ENCODE peak calls at places on chromosomes 2 and 18, in six cellular contexts. One of them, this sample, is unnamed.
A peak's percentile ranks its signal among the peaks of the same experiment; 100 is the strongest.

GRCh38 chr2:199973703-199974102 is 18.3 kb downstream of the MAIP1 start:
- DNase-seq in right lobe of liver: no peak
- DNase-seq in K562: no peak
- DNase-seq in endodermal cell: no peak
- DNase-seq in HepG2: peak; percentile 46
- DNase-seq in esophagus squamous epithelium: no peak
- DNase-seq in this sample: no peak

GRCh38 chr2:226362991-226363390 is 436.6 kb downstream of the IRS1 start:
- DNase-seq in right lobe of liver: no peak
- DNase-seq in K562: no peak
- DNase-seq in endodermal cell: no peak
- DNase-seq in HepG2: no peak
- DNase-seq in esophagus squamous epithelium: no peak
- DNase-seq in this sample: no peak

GRCh38 chr18:33606621-33607020 is 28.6 kb downstream of the ASXL3 start:
- DNase-seq in right lobe of liver: no peak
- DNase-seq in K562: no peak
- DNase-seq in endodermal cell: no peak
- DNase-seq in HepG2: no peak
- DNase-seq in esophagus squamous epithelium: no peak
- DNase-seq in this sample: no peak

GRCh38 chr18:24492445-24492844 is 32.0 kb downstream of the HRH4 start:
- DNase-seq in right lobe of liver: no peak
- DNase-seq in K562: no peak
- DNase-seq in endodermal cell: no peak
- DNase-seq in HepG2: no peak
- DNase-seq in esophagus squamous epithelium: no peak
- DNase-seq in this sample: no peak

GRCh38 chr2:241802421-241802749 is 6.6 kb upstream of the NEU4 start:
- DNase-seq in right lobe of liver: peak; percentile 44
- DNase-seq in K562: peak; percentile 39
- DNase-seq in endodermal cell: no peak
- DNase-seq in HepG2: no peak
- DNase-seq in esophagus squamous epithelium: no peak
- DNase-seq in this sample: no peak

GRCh38 chr2:25879133-25879730 is 945 bp upstream of the ASXL2 start:
- DNase-seq in right lobe of liver: no peak
- DNase-seq in K562: no peak
- DNase-seq in endodermal cell: no peak
- DNase-seq in HepG2: peak; percentile 96
- DNase-seq in esophagus squamous epithelium: no peak
- DNase-seq in this sample: no peak

GRCh38 chr18:51429644-51430043 is 232.2 kb upstream of the MEX3C start:
- DNase-seq in right lobe of liver: no peak
- DNase-seq in K562: no peak
- DNase-seq in endodermal cell: no peak
- DNase-seq in HepG2: no peak
- DNase-seq in esophagus squamous epithelium: no peak
- DNase-seq in this sample: no peak

GRCh38 chr2:19711470-19712372 is 190.1 kb downstream of the TTC32 start:
- DNase-seq in right lobe of liver: no peak
- DNase-seq in K562: no peak
- DNase-seq in endodermal cell: peak; percentile 82
- DNase-seq in HepG2: peak; percentile 46
- DNase-seq in esophagus squamous epithelium: no peak
- DNase-seq in this sample: peak; percentile 28

GRCh38 chr2:166404831-166405568 is 29.3 kb upstream of the SCN9A start:
- DNase-seq in right lobe of liver: no peak
- DNase-seq in K562: no peak
- DNase-seq in endodermal cell: no peak
- DNase-seq in HepG2: no peak
- DNase-seq in esophagus squamous epithelium: no peak
- DNase-seq in this sample: no peak

GRCh38 chr18:36281941-36282340 is 15.6 kb upstream of the FHOD3 start:
- DNase-seq in right lobe of liver: no peak
- DNase-seq in K562: no peak
- DNase-seq in endodermal cell: no peak
- DNase-seq in HepG2: no peak
- DNase-seq in esophagus squamous epithelium: no peak
- DNase-seq in this sample: no peak

GRCh38 chr2:201363857-201364560 is 6.9 kb upstream of the FLACC1 start:
- DNase-seq in right lobe of liver: no peak
- DNase-seq in K562: peak; percentile 17
- DNase-seq in endodermal cell: peak; percentile 64
- DNase-seq in HepG2: peak; percentile 64
- DNase-seq in esophagus squamous epithelium: no peak
- DNase-seq in this sample: no peak

GRCh38 chr2:138081225-138082073 is 117.2 kb downstream of the HNMT start:
- DNase-seq in right lobe of liver: no peak
- DNase-seq in K562: no peak
- DNase-seq in endodermal cell: no peak
- DNase-seq in HepG2: peak; percentile 91
- DNase-seq in esophagus squamous epithelium: no peak
- DNase-seq in this sample: no peak

GRCh38 chr2:15678346-15678745 is 86.7 kb downstream of the DDX1 start:
- DNase-seq in right lobe of liver: no peak
- DNase-seq in K562: no peak
- DNase-seq in endodermal cell: no peak
- DNase-seq in HepG2: no peak
- DNase-seq in esophagus squamous epithelium: no peak
- DNase-seq in this sample: no peak

GRCh38 chr2:220966636-220967035 is 605.5 kb downstream of the EPHA4 start:
- DNase-seq in right lobe of liver: no peak
- DNase-seq in K562: no peak
- DNase-seq in endodermal cell: no peak
- DNase-seq in HepG2: no peak
- DNase-seq in esophagus squamous epithelium: no peak
- DNase-seq in this sample: no peak

GRCh38 chr2:146489386-146489785 is 1355.4 kb upstream of the ACVR2A start:
- DNase-seq in right lobe of liver: no peak
- DNase-seq in K562: no peak
- DNase-seq in endodermal cell: no peak
- DNase-seq in HepG2: no peak
- DNase-seq in esophagus squamous epithelium: no peak
- DNase-seq in this sample: no peak

GRCh38 chr18:34028341-34028740 is 196.4 kb downstream of the NOL4 start:
- DNase-seq in right lobe of liver: peak; percentile 83
- DNase-seq in K562: no peak
- DNase-seq in endodermal cell: no peak
- DNase-seq in HepG2: no peak
- DNase-seq in esophagus squamous epithelium: no peak
- DNase-seq in this sample: no peak

DNA sequence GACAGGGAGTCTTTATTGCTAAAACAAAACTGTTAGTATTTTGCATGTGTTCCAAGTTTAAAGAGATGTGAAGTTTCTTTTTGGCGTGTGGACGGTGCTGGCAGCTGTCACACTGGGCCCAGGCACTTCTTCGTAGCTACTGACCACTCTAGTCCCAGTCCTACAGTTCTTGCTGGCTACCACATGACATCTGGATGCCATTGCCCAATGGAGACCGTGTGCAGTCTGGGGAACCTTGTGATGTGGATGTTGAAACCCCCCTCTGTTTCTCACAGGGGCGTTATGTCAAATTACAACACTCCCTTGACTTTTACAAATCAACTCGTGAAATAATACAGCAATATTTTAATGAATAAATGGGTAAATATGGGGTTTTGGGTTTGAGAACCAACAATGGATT is 1.1 kb downstream of the GPD2 start:
- DNase-seq in right lobe of liver: no peak
- DNase-seq in K562: no peak
- DNase-seq in endodermal cell: no peak
- DNase-seq in HepG2: no peak
- DNase-seq in esophagus squamous epithelium: no peak
- DNase-seq in this sample: no peak
- H3K4me3 ChIP-seq in right lobe of liver: no peak overlapping the region
- H3K4me3 ChIP-seq in K562: peak overlapping the region; percentile 49
- H3K4me3 ChIP-seq in endodermal cell: peak overlapping the region; percentile 84
- H3K4me3 ChIP-seq in HepG2: no peak overlapping the region
- H3K4me3 ChIP-seq in esophagus squamous epithelium: peak overlapping the region; percentile 80
- H3K4me3 ChIP-seq in this sample: peak overlapping the region; percentile 93

GRCh38 chr2:207491954-207492353 is 37.8 kb upstream of the CREB1 start:
- DNase-seq in right lobe of liver: no peak
- DNase-seq in K562: no peak
- DNase-seq in endodermal cell: no peak
- DNase-seq in HepG2: no peak
- DNase-seq in esophagus squamous epithelium: no peak
- DNase-seq in this sample: no peak
- H3K4me1 ChIP-seq in right lobe of liver: no peaks in the 10 kb centered on the region
- H3K4me1 ChIP-seq in K562: no peaks in the 10 kb centered on the region
- H3K4me1 ChIP-seq in endodermal cell: no peaks in the 10 kb centered on the region
- H3K4me1 ChIP-seq in HepG2: no peaks in the 10 kb centered on the region
- H3K4me1 ChIP-seq in esophagus squamous epithelium: no peaks in the 10 kb centered on the region
- H3K4me1 ChIP-seq in this sample: no peaks in the 10 kb centered on the region

DNA sequence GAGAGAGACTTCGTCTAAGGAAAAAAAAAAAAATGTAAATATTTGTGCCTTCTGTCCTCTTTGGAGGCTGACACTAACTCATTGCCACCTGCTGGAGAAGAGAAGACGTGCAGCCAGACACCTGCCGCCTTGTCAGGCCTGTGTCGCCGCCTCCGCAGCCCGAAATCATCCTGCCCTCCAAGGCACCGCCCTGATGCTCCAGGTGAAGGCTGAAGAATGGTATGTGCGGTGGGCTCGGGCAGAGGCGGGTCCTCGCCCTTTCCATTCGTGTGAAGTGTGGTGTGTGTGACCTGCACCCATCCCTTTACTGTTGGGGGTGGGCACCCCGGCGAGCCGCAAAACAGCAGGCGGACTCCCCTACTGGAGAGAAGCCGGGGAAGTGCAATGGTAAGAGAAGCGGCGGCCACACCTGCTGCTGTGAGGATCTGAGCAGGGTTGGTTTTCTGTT is 60.4 kb downstream of the FAM161A start:
- DNase-seq in right lobe of liver: peak; percentile 60
- DNase-seq in K562: peak; percentile 78
- DNase-seq in endodermal cell: peak; percentile 96
- DNase-seq in HepG2: peak; percentile 67
- DNase-seq in esophagus squamous epithelium: no peak
- DNase-seq in this sample: no peak
- H3K4me3 ChIP-seq in right lobe of liver: no peak overlapping the region
- H3K4me3 ChIP-seq in K562: no peak overlapping the region
- H3K4me3 ChIP-seq in endodermal cell: no peak overlapping the region
- H3K4me3 ChIP-seq in HepG2: no peak overlapping the region
- H3K4me3 ChIP-seq in esophagus squamous epithelium: peak overlapping the region; percentile 14
- H3K4me3 ChIP-seq in this sample: peak overlapping the region; percentile 44

GRCh38 chr2:233414777-233415570 is 60.7 kb downstream of the DGKD start:
- DNase-seq in right lobe of liver: peak; percentile 73
- DNase-seq in K562: no peak
- DNase-seq in endodermal cell: no peak
- DNase-seq in HepG2: no peak
- DNase-seq in esophagus squamous epithelium: no peak
- DNase-seq in this sample: peak; percentile 34

GRCh38 chr2:233416706-233417105 is 62.4 kb downstream of the DGKD start:
- DNase-seq in right lobe of liver: no peak
- DNase-seq in K562: no peak
- DNase-seq in endodermal cell: no peak
- DNase-seq in HepG2: no peak
- DNase-seq in esophagus squamous epithelium: no peak
- DNase-seq in this sample: no peak

GRCh38 chr2:233417282-233417681 is 63.0 kb downstream of the DGKD start:
- DNase-seq in right lobe of liver: no peak
- DNase-seq in K562: no peak
- DNase-seq in endodermal cell: no peak
- DNase-seq in HepG2: no peak
- DNase-seq in esophagus squamous epithelium: no peak
- DNase-seq in this sample: no peak

GRCh38 chr2:233414273-233414654 is 60.0 kb downstream of the DGKD start:
- DNase-seq in right lobe of liver: no peak
- DNase-seq in K562: no peak
- DNase-seq in endodermal cell: no peak
- DNase-seq in HepG2: no peak
- DNase-seq in esophagus squamous epithelium: no peak
- DNase-seq in this sample: no peak

DNA sequence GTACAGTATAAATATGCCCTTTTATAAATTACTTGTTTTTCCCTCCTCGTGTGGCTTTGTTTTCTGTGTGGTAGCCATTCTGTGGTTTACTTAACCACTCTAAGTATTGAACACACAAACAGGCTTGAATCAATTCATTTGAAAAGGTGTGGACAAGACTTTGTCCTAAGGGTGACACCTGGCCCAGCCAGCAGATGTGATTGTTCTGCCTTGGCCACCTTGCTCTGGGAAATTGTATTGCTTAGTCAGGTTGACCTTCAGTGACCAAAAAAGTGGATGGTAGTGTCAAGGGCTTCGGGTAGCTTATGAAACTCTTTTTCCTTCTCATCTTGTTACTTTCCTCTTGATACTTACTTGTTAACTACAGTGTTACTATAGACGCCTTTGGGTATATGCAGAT is 61.9 kb downstream of the DGKD start:
- DNase-seq in right lobe of liver: no peak
- DNase-seq in K562: no peak
- DNase-seq in endodermal cell: no peak
- DNase-seq in HepG2: no peak
- DNase-seq in esophagus squamous epithelium: no peak
- DNase-seq in this sample: no peak
- H3K4me1 ChIP-seq in right lobe of liver: peaks cover 18% of the 10 kb centered on the region
- H3K4me1 ChIP-seq in K562: peaks cover 4% of the 10 kb centered on the region
- H3K4me1 ChIP-seq in endodermal cell: peaks cover 8% of the 10 kb centered on the region
- H3K4me1 ChIP-seq in HepG2: peaks cover 17% of the 10 kb centered on the region
- H3K4me1 ChIP-seq in esophagus squamous epithelium: peaks cover 52% of the 10 kb centered on the region
- H3K4me1 ChIP-seq in this sample: peaks cover 23% of the 10 kb centered on the region

GRCh38 chr18:78981652-78981955 is 2.0 kb downstream of the SALL3 start:
- DNase-seq in right lobe of liver: no peak
- DNase-seq in K562: no peak
- DNase-seq in endodermal cell: no peak
- DNase-seq in HepG2: no peak
- DNase-seq in esophagus squamous epithelium: no peak
- DNase-seq in this sample: no peak
- H3K4me3 ChIP-seq in right lobe of liver: no peak overlapping the region
- H3K4me3 ChIP-seq in K562: no peak overlapping the region
- H3K4me3 ChIP-seq in endodermal cell: peak overlapping the region; percentile 80
- H3K4me3 ChIP-seq in HepG2: no peak overlapping the region
- H3K4me3 ChIP-seq in esophagus squamous epithelium: no peak overlapping the region
- H3K4me3 ChIP-seq in this sample: no peak overlapping the region

This sample was measured in thoracic aorta.